ENCODE peak calls at places on chromosomes 4 and X, in seven cellular contexts. X is hepatocyte, N is OCI-LY7, O is endothelial cell of umbilical vein, S is HepG2, Q is Karpas-422, R is GM23248. H is an unnamed sample.

GRCh38 chr4:126354784-126355183 is 1040.0 kb downstream of the FAT4 start:
- DNase-seq in N (no peak), O (no peak), R (no peak), X (no peak), Q (no peak), S (no peak), H (peak; percentile 46)

GRCh38 chrX:153755136-153755535 is 8.9 kb upstream of the PLXNB3 start:
- DNase-seq in O (no peak), N (no peak), S (no peak), X (no peak), R (no peak), Q (peak; percentile 51), H (no peak)

GRCh38 chr4:3107271-3108185 is 33.0 kb downstream of the HTT start:
- DNase-seq in N (no peak), R (peak; percentile 49), X (no peak), O (peak; percentile 33), S (no peak), Q (peak; percentile 38), H (no peak)

GRCh38 chr4:114386637-114387233 is 211.9 kb upstream of the UGT8 start:
- DNase-seq in O (peak; percentile 59), N (peak; percentile 34), Q (peak; percentile 67), S (peak; percentile 5), R (peak; percentile 60), X (peak; percentile 53), H (peak; percentile 64)

GRCh38 chr4:170305627-170306026 is 215.9 kb upstream of the AADAT start:
- DNase-seq in S (no peak), X (no peak), Q (no peak), R (no peak), N (no peak), O (no peak), H (no peak)

GRCh38 chr4:119593698-119594097 is 34.9 kb downstream of the PDE5A start:
- DNase-seq in O (no peak), S (no peak), Q (no peak), N (no peak), X (no peak), R (no peak), H (no peak)

GRCh38 chr4:134045411-134045810 is 156.2 kb downstream of the PABPC4L start:
- DNase-seq in S (no peak), O (no peak), R (no peak), X (no peak), N (no peak), Q (no peak), H (no peak)

GRCh38 chrX:19799319-19800182 is 87.8 kb downstream of the SH3KBP1 start:
- DNase-seq in O (peak; percentile 55), N (peak; percentile 61), X (no peak), R (peak; percentile 80), Q (no peak), S (no peak), H (peak; percentile 43)

GRCh38 chr4:174828845-174829701 is at the start of gene GLRA3:
- DNase-seq in O (no peak), X (peak; percentile 84), R (peak; percentile 25), N (peak; percentile 97), Q (no peak), S (peak; percentile 11), H (peak; percentile 47)

GRCh38 chrX:37000140-37000539 is 8.0 kb upstream of the FAM47C start:
- DNase-seq in X (no peak), R (no peak), O (no peak), S (no peak), N (no peak), Q (no peak), H (no peak)

GRCh38 chr4:169225058-169225751 is 45.6 kb downstream of the SH3RF1 start:
- DNase-seq in R (peak; percentile 96), S (no peak), N (no peak), O (peak; percentile 87), Q (no peak), X (peak; percentile 73), H (peak; percentile 94)

GRCh38 chr4:38489924-38490639 is 173.9 kb upstream of the KLF3 start:
- DNase-seq in N (no peak), X (peak; percentile 37), Q (no peak), R (peak; percentile 48), O (no peak), S (peak; percentile 28), H (peak; percentile 53)

GRCh38 chr4:113406723-113407016 is 354.9 kb downstream of the CAMK2D start:
- DNase-seq in S (no peak), N (no peak), R (no peak), Q (no peak), X (no peak), O (no peak), H (no peak)

GRCh38 chrX:153966841-153967535 is 4.6 kb downstream of the HCFC1 start:
- DNase-seq in N (no peak), X (no peak), R (peak; percentile 60), S (no peak), Q (no peak), O (no peak), H (peak; percentile 15)

GRCh38 chr4:140098481-140099132 is 55.4 kb downstream of the MAML3 start:
- DNase-seq in N (no peak), R (peak; percentile 76), S (no peak), X (no peak), O (peak; percentile 94), Q (peak; percentile 63), H (peak; percentile 79)

GRCh38 chr4:147683172-147683571 is 791 bp downstream of the PRMT9 start:
- DNase-seq in N (peak; percentile 30), X (peak; percentile 41), R (peak; percentile 73), S (peak; percentile 12), Q (peak; percentile 71), O (peak; percentile 36), H (peak; percentile 47)

GRCh38 chr4:155807021-155807420 is 48.2 kb downstream of the GUCY1B1 start:
- DNase-seq in X (no peak), R (peak; percentile 39), O (no peak), Q (no peak), S (no peak), N (no peak), H (peak; percentile 84)

DNA sequence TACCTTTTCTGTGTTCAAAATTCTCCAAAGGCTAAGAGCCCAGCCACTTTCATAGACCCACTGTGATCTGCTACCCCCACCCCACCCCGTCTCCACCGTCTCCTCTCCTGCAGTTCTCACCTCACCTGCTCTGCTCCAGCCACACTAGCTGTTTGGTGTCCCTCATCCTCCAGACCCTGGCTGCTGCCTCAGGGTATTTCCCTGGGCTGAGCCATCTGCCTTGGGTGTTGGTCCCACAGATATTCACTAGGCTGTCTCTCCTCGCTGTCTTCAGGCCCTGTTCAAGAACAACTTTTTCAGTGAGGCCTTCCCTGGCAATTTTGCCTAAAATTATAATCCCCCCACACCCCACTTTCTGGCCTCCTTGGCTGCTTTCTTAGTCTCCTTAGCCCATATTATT is 31.8 kb upstream of the DAPP1 start:
- DNase-seq in S (no peak), N (no peak), R (no peak), X (no peak), Q (no peak), O (no peak), H (no peak)
- H2AFZ ChIP-seq in S (no peak overlapping the region), N (no peak overlapping the region), R (no peak overlapping the region), X (no peak overlapping the region), Q (no peak overlapping the region), O (no peak overlapping the region), H (no peak overlapping the region)

GRCh38 chr4:185532327-185532726 is 3.0 kb downstream of the PDLIM3 start:
- DNase-seq in Q (no peak), N (no peak), O (no peak), R (no peak), X (no peak), S (no peak), H (no peak)

GRCh38 chr4:185535818-185536729 is 767 bp upstream of the PDLIM3 start:
- DNase-seq in O (peak; percentile 17), X (no peak), R (peak; percentile 45), S (no peak), N (no peak), Q (no peak), H (peak; percentile 26)

GRCh38 chr4:185532795-185533324 is 2.4 kb downstream of the PDLIM3 start:
- DNase-seq in Q (no peak), O (no peak), S (no peak), X (no peak), R (no peak), N (no peak), H (no peak)

GRCh38 chr4:185534534-185534849 is 815 bp downstream of the PDLIM3 start:
- DNase-seq in S (no peak), O (peak; percentile 42), R (no peak), Q (no peak), X (no peak), N (no peak), H (no peak)

GRCh38 chr4:185534850-185535761 is at the start of gene PDLIM3:
- DNase-seq in Q (no peak), X (peak; percentile 80), R (peak; percentile 51), S (peak; percentile 27), O (peak; percentile 65), N (no peak), H (peak; percentile 60)
- H2AFZ ChIP-seq in Q (no peak within 1 kb of the TSS), X (peak within 1 kb of the TSS; percentile 80), R (peak within 1 kb of the TSS; percentile 90), S (peak within 1 kb of the TSS; percentile 51), O (peak within 1 kb of the TSS; percentile 95), N (no peak within 1 kb of the TSS), H (peak within 1 kb of the TSS; percentile 85)

GRCh38 chr4:145847764-145848163 is 90.9 kb downstream of the ZNF827 start:
- DNase-seq in S (no peak), N (no peak), R (no peak), X (no peak), Q (no peak), O (no peak), H (no peak)

GRCh38 chr4:145851516-145852201 is 87.0 kb downstream of the ZNF827 start:
- DNase-seq in Q (no peak), S (no peak), N (no peak), X (no peak), R (no peak), O (no peak), H (no peak)

DNA sequence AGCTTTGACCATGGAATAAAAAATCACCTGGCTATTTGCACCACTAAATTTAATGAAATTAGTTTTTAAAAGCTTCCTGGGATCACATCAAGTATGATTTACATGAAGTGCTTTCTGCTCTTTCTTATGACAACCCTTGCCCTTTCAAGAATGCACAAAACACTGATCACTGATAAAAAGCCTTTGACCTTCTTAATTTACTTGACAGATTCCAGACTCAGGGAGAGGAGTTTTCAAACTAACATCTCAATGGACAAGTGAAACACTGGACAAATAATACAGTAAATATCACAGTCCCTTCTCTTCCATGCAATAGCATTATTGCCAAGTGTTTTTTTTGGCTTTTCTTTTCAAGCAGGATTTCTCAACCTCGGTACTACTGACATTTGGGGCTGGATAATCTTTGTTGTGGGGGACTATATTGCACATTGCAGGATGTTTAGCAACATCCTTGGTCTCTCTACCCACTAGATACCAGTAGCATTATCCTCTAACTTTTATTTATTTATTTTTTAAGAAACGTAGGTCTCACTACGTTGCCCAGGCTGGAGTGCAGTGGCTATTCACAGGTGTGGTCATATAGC is 86.3 kb downstream of the ZNF827 start:
- DNase-seq in N (no peak), X (no peak), Q (no peak), R (peak; percentile 31), O (no peak), S (no peak), H (no peak)
- H2AFZ ChIP-seq in N (no peak overlapping the region), X (no peak overlapping the region), Q (no peak overlapping the region), R (no peak overlapping the region), O (no peak overlapping the region), S (no peak overlapping the region), H (no peak overlapping the region)

GRCh38 chrX:6002056-6002455 is 226.6 kb downstream of the NLGN4X start:
- DNase-seq in Q (peak; percentile 73), S (no peak), X (peak; percentile 5), R (no peak), O (no peak), N (no peak), H (no peak)
- H2AFZ ChIP-seq in Q (no peak overlapping the region), S (no peak overlapping the region), X (no peak overlapping the region), R (no peak overlapping the region), O (no peak overlapping the region), N (no peak overlapping the region), H (no peak overlapping the region)

H was measured in fibroblast of lung.